ENCODE peak calls at places on chromosome 10, in four cellular contexts. V, U, K and T are unnamed samples.
A peak's percentile ranks its signal among the peaks of the same experiment; 100 is the strongest.

GRCh38 chr10:128268015-128268722 is 141.9 kb upstream of the MKI67 start:
- DNase-seq in V (no peak), U (peak; percentile 57), K (no peak), T (peak; percentile 85)

GRCh38 chr10:99421233-99421739 is 9.1 kb downstream of the GOT1 start:
- DNase-seq in V (no peak), U (no peak), K (no peak), T (no peak)

GRCh38 chr10:114336823-114337509 is 67.3 kb downstream of the AFAP1L2 start:
- DNase-seq in V (no peak), U (no peak), K (no peak), T (no peak)

GRCh38 chr10:46523119-46523880 is 33.2 kb downstream of the GPRIN2 start:
- DNase-seq in V (no peak), U (no peak), K (no peak), T (no peak)

GRCh38 chr10:63267414-63268138 is 134.4 kb downstream of the NRBF2 start:
- DNase-seq in V (no peak), U (no peak), K (no peak), T (no peak)

GRCh38 chr10:133465191-133465949 is 11.6 kb downstream of the SCART1 start:
- DNase-seq in V (no peak), U (no peak), K (no peak), T (no peak)

GRCh38 chr10:17548162-17548561 is 69.0 kb downstream of the HACD1 start:
- DNase-seq in V (no peak), U (no peak), K (no peak), T (no peak)

GRCh38 chr10:119531067-119531466 is 11.5 kb downstream of the RGS10 start:
- DNase-seq in V (no peak), U (no peak), K (no peak), T (no peak)

GRCh38 chr10:102131286-102132170 is 1.3 kb upstream of the PPRC1 start:
- DNase-seq in V (no peak), U (no peak), K (no peak), T (no peak)

GRCh38 chr10:35056133-35056532 is 34.0 kb downstream of the CUL2 start:
- DNase-seq in V (no peak), U (no peak), K (no peak), T (no peak)

GRCh38 chr10:125159932-125160855 is at the start of gene CTBP2:
- DNase-seq in V (no peak), U (peak; percentile 39), K (peak; percentile 66), T (no peak)

GRCh38 chr10:98266647-98267046 is 1.3 kb downstream of the LOXL4 start:
- DNase-seq in V (no peak), U (no peak), K (no peak), T (no peak)

GRCh38 chr10:29841724-29842649 is 207.2 kb upstream of the SVIL start:
- DNase-seq in V (no peak), U (peak; percentile 30), K (peak; percentile 77), T (peak; percentile 50)

GRCh38 chr10:42987121-42987541 is 89.7 kb upstream of the RET start:
- DNase-seq in V (no peak), U (peak; percentile 6), K (no peak), T (no peak)

GRCh38 chr10:93309062-93309461 is 173.1 kb downstream of the MYOF start:
- DNase-seq in V (no peak), U (no peak), K (no peak), T (no peak)

GRCh38 chr10:119025776-119026175 is 3.7 kb upstream of the NANOS1 start:
- DNase-seq in V (no peak), U (no peak), K (peak; percentile 78), T (no peak)

GRCh38 chr10:50991496-50992355 is 82.6 kb upstream of the PRKG1 start:
- DNase-seq in V (no peak), U (peak; percentile 14), K (peak; percentile 80), T (no peak)

GRCh38 chr10:104330168-104331117 is 7.8 kb downstream of the ITPRIP start:
- DNase-seq in V (no peak), U (no peak), K (peak; percentile 76), T (no peak)

GRCh38 chr10:132891994-132892393 is 50.4 kb downstream of the CFAP46 start:
- DNase-seq in V (no peak), U (no peak), K (peak; percentile 46), T (no peak)

GRCh38 chr10:61918140-61918539 is 16.6 kb downstream of the ARID5B start:
- DNase-seq in V (no peak), U (no peak), K (no peak), T (no peak)

GRCh38 chr10:98609265-98609664 is 162.5 kb upstream of the HPS1 start:
- DNase-seq in V (no peak), U (no peak), K (no peak), T (no peak)

GRCh38 chr10:1107004-1107403 is 50.8 kb downstream of the WDR37 start:
- DNase-seq in V (no peak), U (no peak), K (no peak), T (no peak)

GRCh38 chr10:23981520-23982309 is 227.2 kb upstream of the KIAA1217 start:
- DNase-seq in V (no peak), U (no peak), K (no peak), T (no peak)

GRCh38 chr10:1372212-1372611 is 316.0 kb downstream of the WDR37 start:
- DNase-seq in V (no peak), U (no peak), K (no peak), T (peak; percentile 37)